ENCODE peak calls at places on chromosome 22, in seven cellular contexts. One of them, this sample, is unnamed.

GRCh38 chr22:35363571-35364086 is 17.3 kb upstream of the HMOX1 start:
- DNase-seq in mesothelial cell of epicardium: no peak
- DNase-seq in hepatocyte: no peak
- DNase-seq in B cell: no peak
- DNase-seq in nephron progenitor cell: no peak
- DNase-seq in upper lobe of right lung: no peak
- DNase-seq in endothelial cell: no peak
- DNase-seq in this sample: no peak

GRCh38 chr22:32480238-32480637 is 5.6 kb downstream of the FBXO7 start:
- DNase-seq in mesothelial cell of epicardium: no peak
- DNase-seq in hepatocyte: no peak
- DNase-seq in B cell: no peak
- DNase-seq in nephron progenitor cell: no peak
- DNase-seq in upper lobe of right lung: no peak
- DNase-seq in endothelial cell: no peak
- DNase-seq in this sample: no peak

GRCh38 chr22:28052818-28053217 is 133.8 kb upstream of the PITPNB start:
- DNase-seq in mesothelial cell of epicardium: no peak
- DNase-seq in hepatocyte: no peak
- DNase-seq in B cell: no peak
- DNase-seq in nephron progenitor cell: peak; percentile 33
- DNase-seq in upper lobe of right lung: no peak
- DNase-seq in endothelial cell: no peak
- DNase-seq in this sample: no peak

GRCh38 chr22:49096476-49096875 is 731.2 kb downstream of the BRD1 start:
- DNase-seq in mesothelial cell of epicardium: no peak
- DNase-seq in hepatocyte: no peak
- DNase-seq in B cell: no peak
- DNase-seq in nephron progenitor cell: no peak
- DNase-seq in upper lobe of right lung: no peak
- DNase-seq in endothelial cell: no peak
- DNase-seq in this sample: no peak

GRCh38 chr22:49934891-49935557 is 16.6 kb downstream of the CRELD2 start:
- DNase-seq in mesothelial cell of epicardium: no peak
- DNase-seq in hepatocyte: peak; percentile 91
- DNase-seq in B cell: peak; percentile 91
- DNase-seq in nephron progenitor cell: peak; percentile 58
- DNase-seq in upper lobe of right lung: peak; percentile 95
- DNase-seq in endothelial cell: peak; percentile 63
- DNase-seq in this sample: peak; percentile 36

GRCh38 chr22:33969052-33969451 is 48.8 kb upstream of the LARGE1 start:
- DNase-seq in mesothelial cell of epicardium: no peak
- DNase-seq in hepatocyte: peak; percentile 52
- DNase-seq in B cell: no peak
- DNase-seq in nephron progenitor cell: no peak
- DNase-seq in upper lobe of right lung: no peak
- DNase-seq in endothelial cell: no peak
- DNase-seq in this sample: peak; percentile 4

GRCh38 chr22:39654959-39655579 is 84.5 kb downstream of the CACNA1I start:
- DNase-seq in mesothelial cell of epicardium: no peak
- DNase-seq in hepatocyte: no peak
- DNase-seq in B cell: no peak
- DNase-seq in nephron progenitor cell: no peak
- DNase-seq in upper lobe of right lung: no peak
- DNase-seq in endothelial cell: no peak
- DNase-seq in this sample: no peak

GRCh38 chr22:19058713-19059451 is 63.3 kb downstream of the DGCR2 start:
- DNase-seq in mesothelial cell of epicardium: no peak
- DNase-seq in hepatocyte: no peak
- DNase-seq in B cell: no peak
- DNase-seq in nephron progenitor cell: no peak
- DNase-seq in upper lobe of right lung: peak; percentile 48
- DNase-seq in endothelial cell: no peak
- DNase-seq in this sample: no peak

GRCh38 chr22:24843048-24843447 is 37.0 kb downstream of the SGSM1 start:
- DNase-seq in mesothelial cell of epicardium: no peak
- DNase-seq in hepatocyte: no peak
- DNase-seq in B cell: no peak
- DNase-seq in nephron progenitor cell: peak; percentile 50
- DNase-seq in upper lobe of right lung: no peak
- DNase-seq in endothelial cell: no peak
- DNase-seq in this sample: no peak

GRCh38 chr22:39317084-39317755 is 2.2 kb downstream of the RPL3 start:
- DNase-seq in mesothelial cell of epicardium: no peak
- DNase-seq in hepatocyte: no peak
- DNase-seq in B cell: no peak
- DNase-seq in nephron progenitor cell: no peak
- DNase-seq in upper lobe of right lung: no peak
- DNase-seq in endothelial cell: no peak
- DNase-seq in this sample: no peak

GRCh38 chr22:43883012-43883661 is 8.7 kb downstream of the PNPLA5 start:
- DNase-seq in mesothelial cell of epicardium: no peak
- DNase-seq in hepatocyte: peak; percentile 78
- DNase-seq in B cell: peak; percentile 65
- DNase-seq in nephron progenitor cell: peak; percentile 73
- DNase-seq in upper lobe of right lung: peak; percentile 52
- DNase-seq in endothelial cell: peak; percentile 75
- DNase-seq in this sample: peak; percentile 84

GRCh38 chr22:37657590-37658132 is 862 bp upstream of the PDXP start:
- DNase-seq in mesothelial cell of epicardium: no peak
- DNase-seq in hepatocyte: no peak
- DNase-seq in B cell: no peak
- DNase-seq in nephron progenitor cell: no peak
- DNase-seq in upper lobe of right lung: no peak
- DNase-seq in endothelial cell: no peak
- DNase-seq in this sample: peak; percentile 35

GRCh38 chr22:39960791-39961746 is 872 bp downstream of the TMA7B start:
- DNase-seq in mesothelial cell of epicardium: no peak
- DNase-seq in hepatocyte: peak; percentile 27
- DNase-seq in B cell: no peak
- DNase-seq in nephron progenitor cell: no peak
- DNase-seq in upper lobe of right lung: no peak
- DNase-seq in endothelial cell: no peak
- DNase-seq in this sample: peak; percentile 77

GRCh38 chr22:18033204-18033998 is 9.0 kb upstream of the MICAL3 start:
- DNase-seq in mesothelial cell of epicardium: no peak
- DNase-seq in hepatocyte: no peak
- DNase-seq in B cell: no peak
- DNase-seq in nephron progenitor cell: no peak
- DNase-seq in upper lobe of right lung: no peak
- DNase-seq in endothelial cell: no peak
- DNase-seq in this sample: no peak

GRCh38 chr22:39622881-39623367 is 52.4 kb downstream of the CACNA1I start:
- DNase-seq in mesothelial cell of epicardium: peak; percentile 61
- DNase-seq in hepatocyte: peak; percentile 63
- DNase-seq in B cell: peak; percentile 72
- DNase-seq in nephron progenitor cell: peak; percentile 84
- DNase-seq in upper lobe of right lung: peak; percentile 81
- DNase-seq in endothelial cell: peak; percentile 82
- DNase-seq in this sample: peak; percentile 45

GRCh38 chr22:37230673-37231405 is 13.2 kb downstream of the RAC2 start:
- DNase-seq in mesothelial cell of epicardium: no peak
- DNase-seq in hepatocyte: no peak
- DNase-seq in B cell: peak; percentile 27
- DNase-seq in nephron progenitor cell: peak; percentile 1
- DNase-seq in upper lobe of right lung: peak; percentile 60
- DNase-seq in endothelial cell: no peak
- DNase-seq in this sample: no peak

GRCh38 chr22:48850658-48851287 is 976.9 kb downstream of the BRD1 start:
- DNase-seq in mesothelial cell of epicardium: no peak
- DNase-seq in hepatocyte: no peak
- DNase-seq in B cell: no peak
- DNase-seq in nephron progenitor cell: no peak
- DNase-seq in upper lobe of right lung: peak; percentile 48
- DNase-seq in endothelial cell: no peak
- DNase-seq in this sample: no peak

GRCh38 chr22:27686534-27686933 is 115.0 kb downstream of the MN1 start:
- DNase-seq in mesothelial cell of epicardium: no peak
- DNase-seq in hepatocyte: peak; percentile 84
- DNase-seq in B cell: no peak
- DNase-seq in nephron progenitor cell: no peak
- DNase-seq in upper lobe of right lung: no peak
- DNase-seq in endothelial cell: no peak
- DNase-seq in this sample: peak; percentile 30

GRCh38 chr22:27879923-27880322 is 39.1 kb downstream of the PITPNB start:
- DNase-seq in mesothelial cell of epicardium: no peak
- DNase-seq in hepatocyte: peak; percentile 50
- DNase-seq in B cell: peak; percentile 12
- DNase-seq in nephron progenitor cell: peak; percentile 29
- DNase-seq in upper lobe of right lung: no peak
- DNase-seq in endothelial cell: peak; percentile 48
- DNase-seq in this sample: peak; percentile 41

GRCh38 chr22:38873469-38874411 is 1.7 kb upstream of the CBX6 start:
- DNase-seq in mesothelial cell of epicardium: no peak
- DNase-seq in hepatocyte: peak; percentile 41
- DNase-seq in B cell: no peak
- DNase-seq in nephron progenitor cell: no peak
- DNase-seq in upper lobe of right lung: no peak
- DNase-seq in endothelial cell: no peak
- DNase-seq in this sample: peak; percentile 99

GRCh38 chr22:47498969-47499368 is 736.5 kb downstream of the TBC1D22A start:
- DNase-seq in mesothelial cell of epicardium: no peak
- DNase-seq in hepatocyte: no peak
- DNase-seq in B cell: no peak
- DNase-seq in nephron progenitor cell: no peak
- DNase-seq in upper lobe of right lung: no peak
- DNase-seq in endothelial cell: no peak
- DNase-seq in this sample: no peak

GRCh38 chr22:47504962-47505361 is 742.5 kb downstream of the TBC1D22A start:
- DNase-seq in mesothelial cell of epicardium: no peak
- DNase-seq in hepatocyte: no peak
- DNase-seq in B cell: no peak
- DNase-seq in nephron progenitor cell: no peak
- DNase-seq in upper lobe of right lung: no peak
- DNase-seq in endothelial cell: no peak
- DNase-seq in this sample: no peak
- TF ChIP-seq CTCF in mesothelial cell of epicardium: no peak
- TF ChIP-seq CTCF in hepatocyte: no peak
- TF ChIP-seq CTCF in B cell: no peak
- TF ChIP-seq CTCF in nephron progenitor cell: no peak
- TF ChIP-seq CTCF in upper lobe of right lung: no peak
- TF ChIP-seq CTCF in endothelial cell: no peak
- TF ChIP-seq CTCF in this sample: no peak

GRCh38 chr22:20115691-20116375 is at the start of gene RANBP1:
- DNase-seq in mesothelial cell of epicardium: no peak
- DNase-seq in hepatocyte: no peak
- DNase-seq in B cell: no peak
- DNase-seq in nephron progenitor cell: no peak
- DNase-seq in upper lobe of right lung: peak; percentile 64
- DNase-seq in endothelial cell: no peak
- DNase-seq in this sample: no peak

GRCh38 chr22:20118572-20119020 is 1.6 kb upstream of the TRMT2A start:
- DNase-seq in mesothelial cell of epicardium: no peak
- DNase-seq in hepatocyte: no peak
- DNase-seq in B cell: no peak
- DNase-seq in nephron progenitor cell: peak; percentile 27
- DNase-seq in upper lobe of right lung: peak; percentile 20
- DNase-seq in endothelial cell: no peak
- DNase-seq in this sample: no peak

GRCh38 chr22:20117656-20118571 is 888 bp upstream of the TRMT2A start:
- DNase-seq in mesothelial cell of epicardium: no peak
- DNase-seq in hepatocyte: peak; percentile 56
- DNase-seq in B cell: peak; percentile 72
- DNase-seq in nephron progenitor cell: peak; percentile 42
- DNase-seq in upper lobe of right lung: peak; percentile 76
- DNase-seq in endothelial cell: no peak
- DNase-seq in this sample: peak; percentile 46

GRCh38 chr22:20116376-20116950 is 559 bp downstream of the RANBP1 start:
- DNase-seq in mesothelial cell of epicardium: no peak
- DNase-seq in hepatocyte: peak; percentile 31
- DNase-seq in B cell: peak; percentile 61
- DNase-seq in nephron progenitor cell: peak; percentile 33
- DNase-seq in upper lobe of right lung: no peak
- DNase-seq in endothelial cell: no peak
- DNase-seq in this sample: no peak

DNA sequence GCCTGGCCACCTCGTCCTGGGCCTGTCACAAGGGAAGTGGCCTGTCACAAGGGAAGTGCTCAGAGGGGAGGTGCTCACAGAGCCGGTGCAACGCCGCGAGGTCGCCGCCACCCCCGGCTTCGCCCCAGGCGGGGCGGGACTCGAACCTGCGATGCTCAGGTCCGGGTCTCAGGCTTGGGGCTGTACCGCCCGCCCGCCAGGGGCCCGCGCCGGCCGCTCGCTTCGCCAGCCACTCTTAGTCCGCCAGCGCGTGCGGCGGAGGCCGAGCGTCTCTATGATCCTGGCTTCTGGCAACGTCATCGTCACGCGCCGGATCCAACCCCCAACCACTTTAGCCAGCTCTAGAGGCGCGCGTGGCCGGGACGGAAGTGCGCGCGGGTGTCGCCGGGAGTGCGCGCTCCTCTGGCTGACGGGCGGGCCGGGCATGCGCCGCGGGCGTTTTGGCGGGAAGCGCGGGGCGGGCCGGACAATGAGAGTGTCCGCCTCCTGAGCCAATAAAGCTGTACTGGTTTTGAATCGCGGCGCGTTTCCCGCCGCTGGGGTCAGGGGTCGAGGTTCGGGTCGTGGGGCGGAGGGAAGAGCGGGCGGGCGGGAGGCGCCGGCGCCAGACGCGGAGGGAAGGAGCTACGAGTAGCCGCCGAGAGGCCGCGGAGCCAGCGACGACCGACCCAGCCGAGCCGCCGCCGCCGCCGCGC is at the start of gene TRMT2A:
- DNase-seq in mesothelial cell of epicardium: peak; percentile 98
- DNase-seq in hepatocyte: peak; percentile 99
- DNase-seq in B cell: peak; percentile 100
- DNase-seq in nephron progenitor cell: peak; percentile 97
- DNase-seq in upper lobe of right lung: peak; percentile 99
- DNase-seq in endothelial cell: peak; percentile 99
- DNase-seq in this sample: peak; percentile 99
- TF ChIP-seq CTCF in mesothelial cell of epicardium: no peak
- TF ChIP-seq CTCF in hepatocyte: peak; percentile 34
- TF ChIP-seq CTCF in B cell: peak; percentile 30
- TF ChIP-seq CTCF in nephron progenitor cell: no peak
- TF ChIP-seq CTCF in upper lobe of right lung: peak; percentile 31
- TF ChIP-seq CTCF in endothelial cell: no peak
- TF ChIP-seq CTCF in this sample: no peak

GRCh38 chr22:25892678-25893077 is 150.7 kb downstream of the MYO18B start:
- DNase-seq in mesothelial cell of epicardium: no peak
- DNase-seq in hepatocyte: no peak
- DNase-seq in B cell: no peak
- DNase-seq in nephron progenitor cell: no peak
- DNase-seq in upper lobe of right lung: no peak
- DNase-seq in endothelial cell: no peak
- DNase-seq in this sample: no peak
- TF ChIP-seq CTCF in mesothelial cell of epicardium: no peak
- TF ChIP-seq CTCF in hepatocyte: no peak
- TF ChIP-seq CTCF in B cell: no peak
- TF ChIP-seq CTCF in nephron progenitor cell: no peak
- TF ChIP-seq CTCF in upper lobe of right lung: no peak
- TF ChIP-seq CTCF in endothelial cell: no peak
- TF ChIP-seq CTCF in this sample: no peak

DNA sequence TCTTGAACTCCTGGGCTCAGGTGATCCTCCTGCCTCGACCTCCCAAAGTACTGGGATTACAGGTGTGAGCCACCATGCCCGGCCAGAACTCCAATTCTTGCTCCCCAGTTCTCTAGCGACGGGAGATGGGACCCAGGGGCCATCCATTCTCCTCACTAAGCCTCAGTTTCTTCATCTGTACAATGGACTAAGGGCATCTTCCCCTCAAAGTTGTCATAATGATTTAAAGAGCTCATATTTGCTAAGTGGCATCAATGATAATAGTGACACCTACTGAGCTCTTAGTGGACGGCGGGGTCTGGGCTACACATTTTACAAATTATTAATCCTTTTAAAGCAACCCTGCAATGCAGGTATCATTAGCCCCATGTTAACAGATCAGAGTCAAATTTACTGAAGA is 34.5 kb downstream of the KIAA0930 start:
- DNase-seq in mesothelial cell of epicardium: no peak
- DNase-seq in hepatocyte: no peak
- DNase-seq in B cell: no peak
- DNase-seq in nephron progenitor cell: no peak
- DNase-seq in upper lobe of right lung: no peak
- DNase-seq in endothelial cell: no peak
- DNase-seq in this sample: no peak
- TF ChIP-seq CTCF in mesothelial cell of epicardium: no peak
- TF ChIP-seq CTCF in hepatocyte: no peak
- TF ChIP-seq CTCF in B cell: no peak
- TF ChIP-seq CTCF in nephron progenitor cell: no peak
- TF ChIP-seq CTCF in upper lobe of right lung: no peak
- TF ChIP-seq CTCF in endothelial cell: no peak
- TF ChIP-seq CTCF in this sample: no peak